ENCODE peak calls at places on chromosomes 7 and 10, in eight cellular contexts. D is cardiac muscle cell, Y is bronchial epithelial cell, L is heart right ventricle, R is gastrocnemius medialis, F is ovary, C is left ventricle myocardium inferior, A is neuronal stem cell. N is an unnamed sample. For H3K27me3, the result is how much of the 10 kb centered on the place peaks cover.

GRCh38 chr10:72784551-72785421 is 92.8 kb downstream of the MCU start:
- DNase-seq in R (no peak), C (peak), F (peak), Y (peak), D (peak), A (peak), L (peak), N (no peak)

GRCh38 chr7:101754432-101755159 is 62.8 kb upstream of the CUX1 start:
- DNase-seq in A (no peak), R (no peak), D (peak), L (peak), Y (peak), F (no peak), C (no peak), N (peak)

GRCh38 chr10:8049151-8049873 is 5.2 kb upstream of the GATA3 start:
- DNase-seq in R (no peak), A (peak), D (no peak), C (no peak), L (no peak), Y (no peak), F (no peak), N (no peak)

GRCh38 chr10:130128922-130129321 is 7.3 kb upstream of the GLRX3 start:
- DNase-seq in Y (no peak), F (no peak), R (no peak), D (no peak), L (no peak), A (no peak), C (no peak), N (no peak)

GRCh38 chr10:14579405-14579804 is 195.3 kb downstream of the FAM107B start:
- DNase-seq in D (peak), C (no peak), R (no peak), L (no peak), F (no peak), Y (no peak), A (no peak), N (no peak)

GRCh38 chr10:123299598-123299997 is 145.4 kb downstream of the BUB3 start:
- DNase-seq in R (no peak), Y (no peak), A (no peak), F (no peak), C (no peak), D (no peak), L (no peak), N (no peak)

GRCh38 chr7:28116034-28116433 is 64.6 kb downstream of the JAZF1 start:
- DNase-seq in L (no peak), C (no peak), D (no peak), F (no peak), A (no peak), Y (no peak), R (no peak), N (no peak)

GRCh38 chr7:374706-375490 is 84.9 kb downstream of the FOXL3 start:
- DNase-seq in A (no peak), D (no peak), F (peak), Y (no peak), C (no peak), R (no peak), L (no peak), N (no peak)

GRCh38 chr7:43906327-43907010 is at the start of gene URGCP:
- DNase-seq in D (peak), R (no peak), L (peak), A (no peak), Y (peak), F (peak), C (peak), N (peak)

GRCh38 chr7:11212816-11213215 is 239.1 kb downstream of the PHF14 start:
- DNase-seq in F (no peak), L (no peak), D (peak), Y (peak), A (no peak), R (no peak), C (no peak), N (no peak)

GRCh38 chr10:111556666-111557065 is 479.8 kb downstream of the ADRA2A start:
- DNase-seq in A (no peak), R (no peak), Y (no peak), D (no peak), L (no peak), F (no peak), C (no peak), N (no peak)

GRCh38 chr10:4635883-4636282 is 190.1 kb upstream of the AKR1E2 start:
- DNase-seq in C (no peak), Y (no peak), A (no peak), F (no peak), D (no peak), L (no peak), R (no peak), N (no peak)

GRCh38 chr7:85262891-85263290 is 76.0 kb upstream of the SEMA3D start:
- DNase-seq in A (no peak), Y (peak), F (no peak), D (no peak), C (no peak), R (no peak), L (no peak), N (no peak)

GRCh38 chr7:155201325-155202087 is 96.2 kb upstream of the INSIG1 start:
- DNase-seq in A (no peak), D (no peak), R (no peak), Y (no peak), L (no peak), C (no peak), F (no peak), N (no peak)

GRCh38 chr7:47508389-47509380 is 73.2 kb downstream of the TNS3 start:
- DNase-seq in D (no peak), R (no peak), F (no peak), L (no peak), C (no peak), A (no peak), Y (no peak), N (no peak)

GRCh38 chr7:131190581-131190980 is 137.1 kb upstream of the MKLN1 start:
- DNase-seq in Y (no peak), R (no peak), C (no peak), D (no peak), A (no peak), F (no peak), L (no peak), N (no peak)

GRCh38 chr10:128068398-128069285 is 57.6 kb downstream of the MKI67 start:
- DNase-seq in A (no peak), D (no peak), C (no peak), L (no peak), R (no peak), Y (no peak), F (no peak), N (no peak)

GRCh38 chr10:31030800-31031199 is 865 bp downstream of the ZNF438 start:
- DNase-seq in R (no peak), A (no peak), L (no peak), D (no peak), Y (no peak), C (no peak), F (no peak), N (peak)

GRCh38 chr7:136348142-136348541 is 371.0 kb upstream of the MTPN start:
- DNase-seq in Y (no peak), L (no peak), D (no peak), R (no peak), A (no peak), C (no peak), F (no peak), N (no peak)

GRCh38 chr10:112790921-112791320 is 159.1 kb upstream of the TCF7L2 start:
- DNase-seq in A (no peak), R (no peak), C (no peak), D (no peak), Y (no peak), F (no peak), L (no peak), N (no peak)

GRCh38 chr10:97499561-97500296 is 1.0 kb downstream of the UBTD1 start:
- DNase-seq in D (peak), R (peak), A (no peak), C (peak), F (peak), L (peak), Y (peak), N (peak)

GRCh38 chr10:7239312-7239985 is 171.4 kb downstream of the SFMBT2 start:
- DNase-seq in R (no peak), C (no peak), D (no peak), L (no peak), Y (no peak), F (no peak), A (no peak), N (peak)

GRCh38 chr7:30034501-30034900 is 6.3 kb downstream of the PLEKHA8 start:
- DNase-seq in F (no peak), C (no peak), A (no peak), Y (no peak), R (no peak), L (no peak), D (no peak), N (no peak)

GRCh38 chr10:27192284-27192683 is 37.1 kb downstream of the MASTL start:
- DNase-seq in F (no peak), R (peak), D (peak), A (no peak), C (no peak), Y (peak), L (no peak), N (peak)

GRCh38 chr7:142356166-142356565 is 98.3 kb upstream of the PRSS58 start:
- DNase-seq in C (no peak), L (no peak), F (no peak), R (no peak), A (no peak), D (no peak), Y (no peak), N (peak)

GRCh38 chr10:14681802-14682201 is 92.9 kb downstream of the FAM107B start:
- DNase-seq in D (no peak), C (no peak), Y (no peak), F (no peak), A (no peak), L (no peak), R (no peak), N (no peak)

GRCh38 chr7:20403356-20403755 is 72.7 kb downstream of the ITGB8 start:
- DNase-seq in A (no peak), R (no peak), D (peak), Y (no peak), L (peak), F (peak), C (peak), N (no peak)

GRCh38 chr7:113087278-113087998 is 811 bp upstream of the GPR85 start:
- DNase-seq in C (no peak), F (no peak), A (no peak), L (no peak), D (peak), R (no peak), Y (peak), N (peak)

GRCh38 chr10:70804424-70804814 is 11.3 kb upstream of the SGPL1 start:
- DNase-seq in C (no peak), F (no peak), R (no peak), D (no peak), L (no peak), A (no peak), Y (peak), N (no peak)

GRCh38 chr7:8702807-8703206 is 269.4 kb downstream of the NXPH1 start:
- DNase-seq in F (no peak), A (no peak), L (no peak), Y (no peak), D (no peak), C (no peak), R (no peak), N (no peak)

GRCh38 chr7:154186811-154187210 is 134.6 kb downstream of the DPP6 start:
- DNase-seq in D (no peak), A (no peak), L (no peak), F (no peak), C (no peak), R (no peak), Y (no peak), N (no peak)

GRCh38 chr7:154183482-154183881 is 131.3 kb downstream of the DPP6 start:
- DNase-seq in Y (no peak), A (no peak), R (no peak), F (no peak), C (no peak), D (no peak), L (no peak), N (no peak)

GRCh38 chr7:154178890-154179289 is 126.7 kb downstream of the DPP6 start:
- DNase-seq in L (no peak), Y (peak), A (no peak), F (no peak), C (no peak), D (no peak), R (no peak), N (no peak)

GRCh38 chr7:154183946-154184345 is 131.7 kb downstream of the DPP6 start:
- DNase-seq in F (no peak), A (no peak), C (no peak), D (no peak), Y (no peak), R (no peak), L (no peak), N (no peak)

GRCh38 chr7:154182361-154182760 is 130.2 kb downstream of the DPP6 start:
- DNase-seq in A (no peak), Y (no peak), F (no peak), R (no peak), C (no peak), D (no peak), L (no peak), N (no peak)
- H3K4me3 ChIP-seq in A (no peak), Y (no peak), F (no peak), R (no peak), C (no peak), D (no peak), L (no peak), N (no peak)

DNA sequence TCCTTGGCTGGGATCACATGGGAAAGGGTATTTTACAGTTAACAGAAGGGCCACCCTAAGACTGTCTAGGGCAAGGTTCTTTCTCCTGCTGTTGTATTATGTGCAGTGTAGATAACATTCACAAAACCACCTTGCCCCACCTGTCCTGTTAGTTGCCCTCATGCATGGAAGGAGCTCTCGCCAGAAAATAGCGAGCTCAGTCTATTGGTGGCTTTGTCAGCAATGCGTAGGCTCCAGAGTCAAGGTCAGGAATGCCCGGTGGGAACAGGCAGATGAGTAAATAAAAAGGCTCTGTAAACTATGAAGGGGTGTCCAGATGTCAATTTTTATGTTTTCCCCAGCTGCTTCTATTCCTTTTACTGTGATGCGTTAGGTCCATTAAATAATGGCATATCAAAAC is 107.1 kb upstream of the WDR11 start:
- DNase-seq in R (no peak), C (no peak), L (no peak), Y (no peak), D (no peak), F (no peak), A (no peak), N (no peak)
- H3K27me3 ChIP-seq in R (under half), C (half or more), L (under half), Y (under half), D (under half), F (under half), A (under half), N (under half)

GRCh38 chr10:44879531-44879899 is 31.6 kb upstream of the TMEM72 start:
- DNase-seq in R (no peak), A (no peak), Y (no peak), F (peak), L (no peak), C (no peak), D (no peak), N (no peak)
- H3K4me3 ChIP-seq in R (peak), A (no peak), Y (no peak), F (peak), L (peak), C (peak), D (peak), N (no peak)

GRCh38 chr7:116981887-116982430 is 28.7 kb downstream of the ST7 start:
- DNase-seq in C (no peak), Y (peak), A (no peak), D (no peak), R (no peak), L (no peak), F (no peak), N (no peak)
- H3K27me3 ChIP-seq in C (under half), Y (under half), A (under half), D (under half), R (under half), L (under half), F (under half), N (under half)

DNA sequence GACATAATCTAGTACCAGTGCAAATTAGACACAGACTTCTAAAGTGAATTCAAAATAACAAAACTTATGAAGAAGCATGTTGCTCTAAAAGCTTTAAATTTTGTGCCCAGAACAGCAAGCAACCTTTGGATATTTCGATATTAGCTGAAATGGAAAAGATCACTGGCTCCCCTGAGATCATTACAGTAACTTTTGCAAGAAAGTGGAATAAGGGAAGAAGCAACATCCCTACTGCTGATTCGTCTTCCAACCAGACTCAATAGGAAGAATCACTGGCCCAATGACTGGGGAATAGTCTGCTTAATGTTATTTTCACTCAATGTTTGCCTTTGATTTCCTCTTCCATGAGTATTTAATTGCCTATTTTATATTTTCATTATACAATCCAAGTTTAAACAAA is 7.9 kb downstream of the SKAP2 start:
- DNase-seq in C (no peak), L (no peak), D (no peak), A (no peak), R (no peak), F (no peak), Y (no peak), N (no peak)
- H3K4me3 ChIP-seq in C (no peak), L (no peak), D (no peak), A (no peak), R (no peak), F (no peak), Y (no peak), N (no peak)

GRCh38 chr10:110167149-110167548 is 40.3 kb upstream of the MXI1 start:
- DNase-seq in R (no peak), C (no peak), D (no peak), F (no peak), L (no peak), A (no peak), Y (no peak), N (no peak)
- H3K27me3 ChIP-seq in R (under half), C (under half), D (under half), F (under half), L (under half), A (under half), Y (under half), N (under half)

GRCh38 chr10:100729877-100730738 is 15.3 kb upstream of the PAX2 start:
- DNase-seq in C (no peak), Y (no peak), D (no peak), A (no peak), L (no peak), F (no peak), R (no peak), N (no peak)

GRCh38 chr10:100731603-100732596 is 13.5 kb upstream of the PAX2 start:
- DNase-seq in R (no peak), F (no peak), Y (no peak), D (no peak), C (no peak), A (no peak), L (no peak), N (no peak)

GRCh38 chr10:100733319-100733718 is 12.1 kb upstream of the PAX2 start:
- DNase-seq in Y (no peak), D (no peak), A (no peak), R (no peak), F (no peak), C (no peak), L (no peak), N (no peak)

GRCh38 chr10:100728928-100729876 is 16.2 kb upstream of the PAX2 start:
- DNase-seq in R (no peak), D (peak), Y (peak), C (no peak), F (no peak), L (no peak), A (no peak), N (peak)

GRCh38 chr10:100730739-100731602 is 14.4 kb upstream of the PAX2 start:
- DNase-seq in D (peak), C (no peak), F (no peak), Y (peak), R (no peak), L (no peak), A (no peak), N (peak)
- H3K4me3 ChIP-seq in D (no peak), C (peak), F (no peak), Y (no peak), R (peak), L (peak), A (no peak), N (no peak)

GRCh38 chr7:27096756-27097514 is 1.1 kb upstream of the HOXA1 start:
- DNase-seq in A (peak), L (no peak), F (peak), R (no peak), D (no peak), C (no peak), Y (no peak), N (no peak)
- H3K27me3 ChIP-seq in A (half or more), L (half or more), F (under half), R (under half), D (half or more), C (half or more), Y (under half), N (under half)

DNA sequence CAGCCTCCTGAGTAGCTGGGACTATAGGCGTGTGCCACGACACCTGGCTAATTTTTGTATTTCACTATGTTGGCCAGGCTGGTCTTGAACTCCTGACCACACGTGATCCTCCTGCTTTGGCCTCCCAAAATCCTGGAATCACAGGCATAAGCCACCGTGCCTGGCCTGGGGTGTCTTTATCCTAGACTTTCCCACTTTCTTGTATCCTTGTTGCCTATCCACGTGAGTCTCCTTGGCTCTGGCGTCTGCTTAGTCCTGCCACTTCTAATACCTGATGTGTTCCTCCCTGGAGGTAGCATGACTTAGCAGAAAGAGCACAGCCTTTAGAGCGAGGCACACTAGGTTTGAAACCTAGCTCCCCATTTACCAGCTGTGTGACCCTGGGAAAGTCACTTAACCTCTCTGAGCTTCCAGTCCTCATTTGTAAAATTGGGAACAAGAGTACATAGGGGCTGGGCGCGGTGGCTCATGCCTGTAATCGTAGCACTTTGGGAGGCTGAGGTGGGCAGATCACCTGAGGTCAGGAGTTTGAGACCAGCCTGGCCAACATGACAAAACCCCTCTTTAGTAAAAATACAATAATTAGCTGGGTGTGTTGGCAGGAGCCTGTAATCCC is 344.6 kb downstream of the TYW1 start:
- DNase-seq in R (no peak), A (no peak), D (no peak), F (no peak), Y (no peak), L (no peak), C (no peak), N (no peak)
- H3K4me3 ChIP-seq in R (no peak), A (no peak), D (no peak), F (no peak), Y (no peak), L (no peak), C (no peak), N (no peak)